ENCODE peak calls at places on chromosomes 3 and 15, in four cellular contexts. G is A549, X is GM12878, E is HepG2. Z is an unnamed sample. For H3K4me1, the result is how much of the 10 kb centered on the place peaks cover.

GRCh38 chr3:14374444-14374883 is 27.9 kb upstream of the SLC6A6 start:
- DNase-seq in G (no peak), E (no peak), X (no peak), Z (peak)

GRCh38 chr15:53022788-53023187 is 232.7 kb upstream of the ONECUT1 start:
- DNase-seq in G (no peak), X (no peak), E (no peak), Z (no peak)

GRCh38 chr3:194165619-194166018 is 29.7 kb downstream of the HES1 start:
- DNase-seq in G (no peak), E (peak), X (no peak), Z (no peak)

GRCh38 chr3:50584391-50584790 is 15.1 kb downstream of the HEMK1 start:
- DNase-seq in E (no peak), X (no peak), G (no peak), Z (no peak)

GRCh38 chr15:73927003-73927475 is 777 bp downstream of the LOXL1 start:
- DNase-seq in X (no peak), E (no peak), G (no peak), Z (no peak)

GRCh38 chr3:183818706-183819624 is 6.4 kb downstream of the MAP6D1 start:
- DNase-seq in E (no peak), G (no peak), X (no peak), Z (no peak)

GRCh38 chr15:66472176-66472999 is 25.2 kb downstream of the SNAPC5 start:
- DNase-seq in G (no peak), E (peak), X (peak), Z (no peak)

GRCh38 chr15:101536875-101537405 is 47.4 kb upstream of the PCSK6 start:
- DNase-seq in E (no peak), G (no peak), X (no peak), Z (peak)

GRCh38 chr3:54954516-54954915 is 26.7 kb upstream of the LRTM1 start:
- DNase-seq in E (no peak), G (no peak), X (no peak), Z (no peak)

GRCh38 chr15:78726870-78727551 is 84.3 kb downstream of the ADAMTS7 start:
- DNase-seq in X (no peak), E (peak), G (peak), Z (peak)

GRCh38 chr15:70133781-70134180 is 36.1 kb upstream of the TLE3 start:
- DNase-seq in E (no peak), G (no peak), X (no peak), Z (no peak)

GRCh38 chr3:108296239-108296638 is at the start of gene HHLA2:
- DNase-seq in X (no peak), E (no peak), G (no peak), Z (no peak)

GRCh38 chr3:13716540-13717221 is 163.2 kb downstream of the WNT7A start:
- DNase-seq in G (no peak), E (no peak), X (no peak), Z (peak)

GRCh38 chr3:109059289-109059688 is 58.6 kb downstream of the MORC1 start:
- DNase-seq in E (no peak), G (no peak), X (no peak), Z (no peak)

GRCh38 chr15:87597346-87598052 is 659.0 kb downstream of the NTRK3 start:
- DNase-seq in X (no peak), G (no peak), E (no peak), Z (no peak)

GRCh38 chr3:171967932-171968678 is 71.3 kb upstream of the FNDC3B start:
- DNase-seq in E (no peak), G (no peak), X (no peak), Z (no peak)

GRCh38 chr3:10340046-10340445 is 19.1 kb upstream of the SEC13 start:
- DNase-seq in X (no peak), E (no peak), G (no peak), Z (peak)

GRCh38 chr15:40389824-40390595 is 7.5 kb downstream of the KNSTRN start:
- DNase-seq in G (no peak), X (no peak), E (no peak), Z (no peak)

GRCh38 chr3:140196970-140197369 is 262.0 kb downstream of the CLSTN2 start:
- DNase-seq in E (no peak), X (no peak), G (no peak), Z (no peak)

GRCh38 chr15:69668963-69669362 is 216.3 kb downstream of the RPLP1 start:
- DNase-seq in E (no peak), G (no peak), X (peak), Z (no peak)

GRCh38 chr3:129263161-129263910 is 13.9 kb downstream of the COPG1 start:
- DNase-seq in E (no peak), X (no peak), G (no peak), Z (no peak)

GRCh38 chr3:188432826-188433525 is 279.0 kb downstream of the LPP start:
- DNase-seq in G (no peak), X (no peak), E (no peak), Z (no peak)

GRCh38 chr3:94862703-94863102 is 799.8 kb downstream of the NSUN3 start:
- DNase-seq in G (peak), X (no peak), E (peak), Z (peak)

GRCh38 chr15:38702178-38702912 is 137.7 kb upstream of the RASGRP1 start:
- DNase-seq in G (no peak), E (peak), X (no peak), Z (peak)

GRCh38 chr3:14428087-14429067 is 26.0 kb downstream of the SLC6A6 start:
- DNase-seq in X (no peak), G (no peak), E (no peak), Z (no peak)

GRCh38 chr3:13533823-13534435 is 15.0 kb upstream of the FBLN2 start:
- DNase-seq in G (no peak), X (no peak), E (no peak), Z (no peak)

GRCh38 chr3:55615694-55616310 is 128.7 kb upstream of the WNT5A start:
- DNase-seq in E (no peak), X (no peak), G (no peak), Z (no peak)

GRCh38 chr3:10688548-10689172 is 127.4 kb upstream of the SLC6A11 start:
- DNase-seq in X (no peak), E (no peak), G (no peak), Z (no peak)

GRCh38 chr3:55160241-55160877 is 232.5 kb upstream of the LRTM1 start:
- DNase-seq in X (peak), G (peak), E (no peak), Z (no peak)

GRCh38 chr3:42839616-42840015 is 30.4 kb downstream of the ACKR2 start:
- DNase-seq in E (peak), X (peak), G (peak), Z (peak)

GRCh38 chr15:67839358-67839928 is 402 bp downstream of the RNU6-1 start:
- DNase-seq in E (peak), G (peak), X (no peak), Z (peak)

GRCh38 chr3:23791678-23792077 is 14.1 kb upstream of the UBE2E1 start:
- DNase-seq in G (no peak), E (no peak), X (no peak), Z (no peak)

GRCh38 chr3:125149462-125149861 is 63.1 kb downstream of the SLC12A8 start:
- DNase-seq in G (no peak), X (no peak), E (no peak), Z (no peak)
- H3K4me1 ChIP-seq in G (under half), X (half or more), E (under half), Z (under half)

GRCh38 chr15:85889956-85890619 is 95.4 kb upstream of the KLHL25 start:
- DNase-seq in E (no peak), X (no peak), G (no peak), Z (no peak)
- TF ChIP-seq RFX5 in E (no peak), X (no peak), G (no peak), Z (no peak)

GRCh38 chr3:5331567-5332269 is 144.2 kb downstream of the EDEM1 start:
- DNase-seq in E (peak), X (no peak), G (no peak), Z (no peak)
- H3K4me2 ChIP-seq in E (peak), X (no peak), G (peak), Z (no peak)

GRCh38 chr3:152388631-152389030 is 119.9 kb downstream of the MBNL1 start:
- DNase-seq in X (no peak), G (no peak), E (no peak), Z (no peak)

GRCh38 chr3:152384412-152384811 is 115.7 kb downstream of the MBNL1 start:
- DNase-seq in X (no peak), E (no peak), G (no peak), Z (no peak)

GRCh38 chr3:152385761-152386160 is 117.0 kb downstream of the MBNL1 start:
- DNase-seq in E (peak), X (no peak), G (no peak), Z (no peak)

GRCh38 chr3:152383136-152383606 is 114.4 kb downstream of the MBNL1 start:
- DNase-seq in G (no peak), E (no peak), X (no peak), Z (no peak)

DNA sequence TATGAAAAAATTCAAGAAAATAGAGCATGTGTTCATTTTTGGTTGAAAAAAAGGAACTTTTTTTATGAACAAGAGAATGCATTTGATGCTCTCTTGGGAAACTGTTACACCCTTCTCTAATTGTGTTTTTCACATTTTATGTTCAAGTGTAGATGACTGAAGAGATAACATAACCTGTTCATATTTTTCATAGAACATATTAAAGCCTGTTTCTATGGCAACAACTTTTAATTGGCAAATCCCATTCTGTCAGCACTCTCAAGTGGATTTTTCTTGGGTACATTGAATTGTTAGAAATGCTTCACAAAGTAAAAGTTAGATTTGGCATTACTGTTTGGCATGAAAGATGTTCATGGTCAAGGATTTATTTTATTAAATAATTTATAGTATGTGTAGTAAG is 117.5 kb downstream of the MBNL1 start:
- DNase-seq in X (no peak), G (no peak), E (no peak), Z (no peak)
- H3K4me1 ChIP-seq in X (under half), G (half or more), E (half or more), Z (under half)

GRCh38 chr15:42137461-42138261 is 18.8 kb downstream of the PLA2G4F start:
- DNase-seq in X (no peak), G (peak), E (peak), Z (peak)
- TF ChIP-seq RFX5 in X (no peak), G (no peak), E (no peak), Z (no peak)

DNA sequence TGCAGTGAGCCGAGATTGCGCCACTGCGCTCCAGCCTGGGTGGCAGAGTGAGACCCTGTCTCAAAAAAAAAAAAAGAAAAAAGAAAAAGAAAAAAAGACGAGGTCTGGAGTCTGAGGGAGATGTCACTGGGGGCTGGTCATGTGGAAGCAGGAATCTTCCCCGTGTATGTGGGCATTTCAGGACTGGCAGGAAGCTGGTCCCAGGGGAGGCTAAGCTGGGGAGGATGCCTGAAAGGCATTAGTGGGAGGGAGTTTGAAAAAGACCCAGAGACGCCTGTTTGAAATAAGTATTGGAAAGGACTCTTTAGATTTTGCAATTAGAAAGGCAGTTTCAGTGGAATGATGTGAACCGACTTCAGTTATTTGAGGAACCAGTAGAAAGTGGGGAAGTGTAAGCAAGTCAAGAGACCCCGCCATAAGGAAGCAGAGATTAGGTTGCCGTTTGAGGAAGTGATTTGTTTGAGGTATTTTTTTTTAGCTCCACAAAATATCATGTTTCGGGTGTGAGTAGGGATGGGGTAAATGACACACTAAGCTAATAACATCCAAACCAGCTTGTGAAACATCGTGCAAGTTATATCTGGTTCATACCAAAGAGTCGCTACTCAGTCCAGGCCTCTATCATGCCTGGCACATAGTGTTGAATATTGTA is 55.5 kb downstream of the ST6GAL1 start:
- DNase-seq in E (no peak), X (peak), G (no peak), Z (no peak)
- H3K4me2 ChIP-seq in E (no peak), X (peak), G (no peak), Z (no peak)

Z was measured in SK-N-SH.